ENCODE peak calls at places on chromosome 13, in nine cellular contexts. N, O, L, U, V, P, T, R and D are unnamed samples.

GRCh38 chr13:109684836-109685602 is 101.4 kb downstream of the IRS2 start:
- DNase-seq in N (no peak), O (no peak), L (no peak), U (no peak), V (peak; percentile 81), P (no peak), T (no peak), R (no peak), D (peak; percentile 13)

GRCh38 chr13:76976488-76976887 is 15.4 kb upstream of the CLN5 start:
- DNase-seq in N (peak; percentile 27), O (no peak), L (peak; percentile 30), U (no peak), V (no peak), P (peak; percentile 37), T (no peak), R (no peak), D (no peak)

GRCh38 chr13:43758834-43759233 is 27.9 kb downstream of the ENOX1 start:
- DNase-seq in N (no peak), O (no peak), L (no peak), U (no peak), V (no peak), P (no peak), T (no peak), R (no peak), D (no peak)

GRCh38 chr13:42532561-42533335 is 41.2 kb upstream of the TNFSF11 start:
- DNase-seq in N (no peak), O (no peak), L (no peak), U (no peak), V (peak; percentile 22), P (no peak), T (no peak), R (no peak), D (no peak)

GRCh38 chr13:61406275-61406674 is 9.4 kb downstream of the PCDH20 start:
- DNase-seq in N (no peak), O (no peak), L (no peak), U (no peak), V (no peak), P (no peak), T (no peak), R (no peak), D (no peak)

GRCh38 chr13:60591348-60591747 is 194.3 kb downstream of the TDRD3 start:
- DNase-seq in N (peak; percentile 93), O (peak; percentile 93), L (peak; percentile 1), U (no peak), V (peak; percentile 43), P (no peak), T (no peak), R (no peak), D (no peak)

GRCh38 chr13:26786651-26787295 is 26.2 kb upstream of the GPR12 start:
- DNase-seq in N (no peak), O (no peak), L (no peak), U (no peak), V (no peak), P (no peak), T (no peak), R (no peak), D (no peak)

GRCh38 chr13:98797456-98797855 is 45.0 kb upstream of the SLC15A1 start:
- DNase-seq in N (no peak), O (no peak), L (no peak), U (no peak), V (no peak), P (no peak), T (no peak), R (no peak), D (no peak)

GRCh38 chr13:42707596-42707995 is 73.8 kb upstream of the FAM216B start:
- DNase-seq in N (peak; percentile 78), O (no peak), L (no peak), U (no peak), V (peak; percentile 45), P (peak; percentile 7), T (no peak), R (no peak), D (no peak)

GRCh38 chr13:38602261-38602660 is 84.6 kb upstream of the FREM2 start:
- DNase-seq in N (no peak), O (no peak), L (no peak), U (no peak), V (no peak), P (peak; percentile 28), T (no peak), R (no peak), D (no peak)

GRCh38 chr13:76758738-76759137 is 127.5 kb downstream of the KCTD12 start:
- DNase-seq in N (no peak), O (no peak), L (no peak), U (no peak), V (no peak), P (no peak), T (no peak), R (no peak), D (no peak)

GRCh38 chr13:28492527-28493367 is 2.2 kb downstream of the FLT1 start:
- DNase-seq in N (no peak), O (no peak), L (peak; percentile 55), U (no peak), V (no peak), P (no peak), T (no peak), R (no peak), D (no peak)

GRCh38 chr13:71672527-71672926 is 194.5 kb downstream of the DACH1 start:
- DNase-seq in N (no peak), O (no peak), L (no peak), U (no peak), V (peak; percentile 22), P (no peak), T (no peak), R (no peak), D (no peak)

GRCh38 chr13:97912139-97912535 is 41.3 kb upstream of the IPO5 start:
- DNase-seq in N (no peak), O (no peak), L (no peak), U (no peak), V (no peak), P (no peak), T (no peak), R (no peak), D (no peak)

GRCh38 chr13:100836696-100837095 is 162.1 kb upstream of the TMTC4 start:
- DNase-seq in N (peak; percentile 46), O (no peak), L (no peak), U (no peak), V (no peak), P (no peak), T (no peak), R (no peak), D (no peak)

GRCh38 chr13:85314686-85315085 is 484.5 kb downstream of the SLITRK6 start:
- DNase-seq in N (no peak), O (no peak), L (no peak), U (no peak), V (no peak), P (no peak), T (no peak), R (no peak), D (no peak)

GRCh38 chr13:23715762-23716235 is 145.6 kb downstream of the TNFRSF19 start:
- DNase-seq in N (no peak), O (no peak), L (no peak), U (no peak), V (no peak), P (no peak), T (no peak), R (no peak), D (no peak)

GRCh38 chr13:58318495-58319167 is 687.1 kb downstream of the PCDH17 start:
- DNase-seq in N (no peak), O (no peak), L (no peak), U (no peak), V (no peak), P (no peak), T (no peak), R (no peak), D (no peak)

GRCh38 chr13:114043421-114044053 is 69.7 kb upstream of the C13orf46 start:
- DNase-seq in N (peak; percentile 64), O (peak; percentile 98), L (no peak), U (no peak), V (peak; percentile 92), P (no peak), T (no peak), R (peak; percentile 88), D (no peak)
- TF ChIP-seq CTCF in N (peak; percentile 15), O (peak; percentile 56), L (no peak), U (no peak), V (peak; percentile 30), P (no peak), T (no peak), R (no peak), D (no peak)

GRCh38 chr13:46552888-46553520 is at the start of gene LRCH1:
- DNase-seq in N (peak; percentile 92), O (peak; percentile 94), L (peak; percentile 83), U (peak; percentile 66), V (peak; percentile 94), P (no peak), T (peak; percentile 85), R (peak; percentile 91), D (no peak)

GRCh38 chr13:46555722-46556121 is 2.8 kb downstream of the LRCH1 start:
- DNase-seq in N (no peak), O (no peak), L (no peak), U (no peak), V (no peak), P (no peak), T (no peak), R (no peak), D (no peak)

GRCh38 chr13:46554971-46555370 is 2.0 kb downstream of the LRCH1 start:
- DNase-seq in N (no peak), O (no peak), L (no peak), U (no peak), V (peak; percentile 29), P (no peak), T (no peak), R (no peak), D (no peak)

GRCh38 chr13:46553521-46553885 is 533 bp downstream of the LRCH1 start:
- DNase-seq in N (no peak), O (no peak), L (no peak), U (peak; percentile 14), V (no peak), P (no peak), T (no peak), R (peak; percentile 71), D (no peak)

GRCh38 chr13:46553886-46554855 is 1.2 kb downstream of the LRCH1 start:
- DNase-seq in N (peak; percentile 82), O (peak; percentile 87), L (peak; percentile 81), U (peak; percentile 40), V (peak; percentile 87), P (no peak), T (peak; percentile 77), R (peak; percentile 81), D (peak; percentile 41)
- TF ChIP-seq CTCF in N (peak; percentile 11), O (no peak), L (peak; percentile 57), U (peak; percentile 30), V (peak; percentile 9), P (peak; percentile 29), T (peak; percentile 35), R (peak; percentile 23), D (peak; percentile 40)

DNA sequence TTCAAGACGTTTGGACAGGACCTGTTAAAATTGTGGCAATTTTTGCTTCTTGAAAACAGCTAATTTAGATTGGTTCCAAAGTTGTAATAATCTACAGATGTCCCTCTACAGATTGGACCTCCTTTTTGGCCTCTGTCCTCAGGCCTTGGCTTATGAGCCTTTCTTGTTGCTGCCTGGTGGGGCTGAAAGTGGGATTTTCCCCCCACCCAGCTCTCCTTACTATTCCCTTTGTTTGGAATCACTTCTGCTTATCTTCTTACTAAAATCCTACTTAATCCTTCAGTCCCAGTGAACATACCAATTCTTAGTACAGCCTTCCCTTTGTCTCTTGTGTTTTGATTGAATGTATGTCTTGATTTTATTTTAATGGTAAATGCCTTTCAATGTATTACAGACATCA is 63.5 kb upstream of the TEX29 start:
- DNase-seq in N (no peak), O (no peak), L (no peak), U (no peak), V (no peak), P (no peak), T (no peak), R (no peak), D (no peak)
- TF ChIP-seq CTCF in N (no peak), O (no peak), L (no peak), U (no peak), V (no peak), P (no peak), T (no peak), R (no peak), D (no peak)

GRCh38 chr13:33610471-33611015 is 207.4 kb upstream of the RFC3 start:
- DNase-seq in N (peak; percentile 47), O (no peak), L (no peak), U (no peak), V (peak; percentile 44), P (no peak), T (no peak), R (no peak), D (no peak)
- TF ChIP-seq CTCF in N (no peak), O (no peak), L (no peak), U (no peak), V (no peak), P (peak; percentile 3), T (no peak), R (no peak), D (no peak)